ENCODE peak calls at places on chromosomes 1 and 21, in six cellular contexts. Y is Ammon's horn, R is WERI-Rb-1, D is RCC 7860, M is left lung, I is epithelial cell of esophagus. N is an unnamed sample.

GRCh38 chr1:162722036-162722435 is 68.5 kb upstream of the HSD17B7 start:
- DNase-seq in Y (peak), R (no peak), D (no peak), M (no peak), I (no peak), N (no peak)

GRCh38 chr1:51924455-51924854 is 45.9 kb upstream of the NRDC start:
- DNase-seq in Y (no peak), R (no peak), D (peak), M (no peak), I (peak), N (no peak)

GRCh38 chr21:38921511-38922215 is 115.9 kb downstream of the ETS2 start:
- DNase-seq in Y (no peak), R (no peak), D (peak), M (no peak), I (no peak), N (no peak)

GRCh38 chr1:8914471-8914870 is 31.2 kb upstream of the CA6 start:
- DNase-seq in Y (no peak), R (no peak), D (no peak), M (no peak), I (no peak), N (no peak)

GRCh38 chr1:169722784-169723183 is 11.1 kb downstream of the SELE start:
- DNase-seq in Y (no peak), R (no peak), D (no peak), M (no peak), I (no peak), N (no peak)

GRCh38 chr21:45074818-45075605 is 632 bp downstream of the ADARB1 start:
- DNase-seq in Y (no peak), R (peak), D (no peak), M (peak), I (peak), N (peak)

GRCh38 chr1:58763214-58763613 is 20.6 kb downstream of the JUN start:
- DNase-seq in Y (no peak), R (no peak), D (peak), M (no peak), I (no peak), N (no peak)

GRCh38 chr1:207745285-207745684 is 6.6 kb upstream of the CD46 start:
- DNase-seq in Y (no peak), R (no peak), D (no peak), M (no peak), I (no peak), N (no peak)

GRCh38 chr1:116820362-116820761 is 66.1 kb downstream of the CD2 start:
- DNase-seq in Y (peak), R (no peak), D (peak), M (no peak), I (peak), N (no peak)

GRCh38 chr1:109782514-109782913 is 18.8 kb upstream of the EPS8L3 start:
- DNase-seq in Y (no peak), R (no peak), D (no peak), M (no peak), I (no peak), N (no peak)

GRCh38 chr1:20466231-20466630 is 19.8 kb downstream of the CAMK2N1 start:
- DNase-seq in Y (no peak), R (no peak), D (no peak), M (no peak), I (no peak), N (no peak)

GRCh38 chr1:96076589-96076988 is 645.0 kb upstream of the PTBP2 start:
- DNase-seq in Y (no peak), R (no peak), D (peak), M (no peak), I (peak), N (peak)

GRCh38 chr1:206723500-206724472 is 39.1 kb downstream of the MAPKAPK2 start:
- DNase-seq in Y (no peak), R (no peak), D (peak), M (no peak), I (peak), N (no peak)

GRCh38 chr1:237012789-237013383 is 8.6 kb upstream of the MT1HL1 start:
- DNase-seq in Y (peak), R (no peak), D (peak), M (peak), I (peak), N (peak)

GRCh38 chr1:78492376-78492950 is 1.7 kb downstream of the PTGFR start:
- DNase-seq in Y (peak), R (no peak), D (no peak), M (no peak), I (no peak), N (no peak)

GRCh38 chr1:156896490-156897033 is 3.0 kb downstream of the PEAR1 start:
- DNase-seq in Y (no peak), R (no peak), D (peak), M (peak), I (peak), N (no peak)

GRCh38 chr1:92459871-92460320 is 26.8 kb downstream of the GFI1 start:
- DNase-seq in Y (peak), R (no peak), D (no peak), M (no peak), I (no peak), N (no peak)

GRCh38 chr1:101407505-101408211 is 170.8 kb downstream of the S1PR1 start:
- DNase-seq in Y (no peak), R (no peak), D (no peak), M (no peak), I (no peak), N (no peak)

GRCh38 chr1:185314416-185314815 is 2.6 kb downstream of the IVNS1ABP start:
- DNase-seq in Y (no peak), R (no peak), D (no peak), M (no peak), I (peak), N (no peak)

GRCh38 chr21:46194374-46195334 is 10.4 kb upstream of the SPATC1L start:
- DNase-seq in Y (no peak), R (peak), D (no peak), M (no peak), I (no peak), N (no peak)

GRCh38 chr1:156943756-156944155 is 23.3 kb downstream of the LRRC71 start:
- DNase-seq in Y (no peak), R (no peak), D (no peak), M (no peak), I (no peak), N (no peak)

GRCh38 chr1:180964609-180965008 is 51.9 kb downstream of the KIAA1614 start:
- DNase-seq in Y (no peak), R (no peak), D (no peak), M (no peak), I (no peak), N (peak)

GRCh38 chr1:43653339-43653738 is 3.4 kb downstream of the KDM4A start:
- DNase-seq in Y (peak), R (peak), D (no peak), M (no peak), I (peak), N (no peak)

GRCh38 chr1:169106921-169107672 is 607 bp downstream of the ATP1B1 start:
- DNase-seq in Y (no peak), R (no peak), D (no peak), M (peak), I (no peak), N (peak)

GRCh38 chr1:7595338-7595737 is 175.8 kb upstream of the VAMP3 start:
- DNase-seq in Y (no peak), R (no peak), D (no peak), M (peak), I (no peak), N (no peak)

GRCh38 chr21:29114765-29115164 is 15.7 kb upstream of the MAP3K7CL start:
- DNase-seq in Y (no peak), R (no peak), D (peak), M (no peak), I (peak), N (no peak)

GRCh38 chr1:72837781-72838180 is 555.4 kb upstream of the NEGR1 start:
- DNase-seq in Y (no peak), R (no peak), D (no peak), M (no peak), I (no peak), N (no peak)

GRCh38 chr1:182910143-182910542 is 42.8 kb downstream of the SHCBP1L start:
- DNase-seq in Y (no peak), R (no peak), D (no peak), M (no peak), I (no peak), N (peak)

GRCh38 chr1:174975764-174976163 is 24.0 kb upstream of the CACYBP start:
- DNase-seq in Y (no peak), R (no peak), D (no peak), M (no peak), I (no peak), N (no peak)

GRCh38 chr1:8663915-8664331 is 153.5 kb downstream of the RERE start:
- DNase-seq in Y (no peak), R (no peak), D (peak), M (no peak), I (no peak), N (peak)